ENCODE peak calls at places on chromosomes 7 and 10, in four cellular contexts. One of them, this sample, is unnamed.

GRCh38 chr10:62108768-62109430 is 159.7 kb downstream of the RTKN2 start:
- DNase-seq in endothelial cell of umbilical vein: no peak
- DNase-seq in neural progenitor cell: no peak
- DNase-seq in kidney: no peak
- DNase-seq in this sample: no peak

GRCh38 chr7:95811846-95812445 is 39.6 kb downstream of the DYNC1I1 start:
- DNase-seq in endothelial cell of umbilical vein: no peak
- DNase-seq in neural progenitor cell: no peak
- DNase-seq in kidney: no peak
- DNase-seq in this sample: no peak

GRCh38 chr10:51312817-51313216 is 238.5 kb downstream of the PRKG1 start:
- DNase-seq in endothelial cell of umbilical vein: no peak
- DNase-seq in neural progenitor cell: no peak
- DNase-seq in kidney: no peak
- DNase-seq in this sample: no peak

GRCh38 chr7:106358103-106358663 is 73.4 kb upstream of the NAMPT start:
- DNase-seq in endothelial cell of umbilical vein: no peak
- DNase-seq in neural progenitor cell: no peak
- DNase-seq in kidney: no peak
- DNase-seq in this sample: no peak

GRCh38 chr10:43226441-43226840 is 40.4 kb downstream of the RASGEF1A start:
- DNase-seq in endothelial cell of umbilical vein: no peak
- DNase-seq in neural progenitor cell: no peak
- DNase-seq in kidney: peak; percentile 53
- DNase-seq in this sample: peak; percentile 2

GRCh38 chr10:6543431-6544005 is 36.6 kb downstream of the PRKCQ start:
- DNase-seq in endothelial cell of umbilical vein: no peak
- DNase-seq in neural progenitor cell: no peak
- DNase-seq in kidney: peak; percentile 65
- DNase-seq in this sample: no peak

GRCh38 chr10:119026301-119027110 is 3.0 kb upstream of the NANOS1 start:
- DNase-seq in endothelial cell of umbilical vein: peak; percentile 47
- DNase-seq in neural progenitor cell: no peak
- DNase-seq in kidney: peak; percentile 78
- DNase-seq in this sample: no peak

GRCh38 chr10:126702181-126702580 is 31.7 kb upstream of the C10orf90 start:
- DNase-seq in endothelial cell of umbilical vein: no peak
- DNase-seq in neural progenitor cell: no peak
- DNase-seq in kidney: no peak
- DNase-seq in this sample: no peak

GRCh38 chr7:1755783-1756626 is 85.9 kb downstream of the ELFN1 start:
- DNase-seq in endothelial cell of umbilical vein: no peak
- DNase-seq in neural progenitor cell: no peak
- DNase-seq in kidney: peak; percentile 47
- DNase-seq in this sample: no peak

GRCh38 chr10:49612513-49613159 is 1.2 kb upstream of the CHAT start:
- DNase-seq in endothelial cell of umbilical vein: no peak
- DNase-seq in neural progenitor cell: peak; percentile 86
- DNase-seq in kidney: no peak
- DNase-seq in this sample: no peak
- H3K4me1 ChIP-seq in endothelial cell of umbilical vein: no peaks in the 10 kb centered on the region
- H3K4me1 ChIP-seq in neural progenitor cell: peaks cover 21% of the 10 kb centered on the region
- H3K4me1 ChIP-seq in kidney: peaks cover 14% of the 10 kb centered on the region
- H3K4me1 ChIP-seq in this sample: peaks cover 2% of the 10 kb centered on the region

DNA sequence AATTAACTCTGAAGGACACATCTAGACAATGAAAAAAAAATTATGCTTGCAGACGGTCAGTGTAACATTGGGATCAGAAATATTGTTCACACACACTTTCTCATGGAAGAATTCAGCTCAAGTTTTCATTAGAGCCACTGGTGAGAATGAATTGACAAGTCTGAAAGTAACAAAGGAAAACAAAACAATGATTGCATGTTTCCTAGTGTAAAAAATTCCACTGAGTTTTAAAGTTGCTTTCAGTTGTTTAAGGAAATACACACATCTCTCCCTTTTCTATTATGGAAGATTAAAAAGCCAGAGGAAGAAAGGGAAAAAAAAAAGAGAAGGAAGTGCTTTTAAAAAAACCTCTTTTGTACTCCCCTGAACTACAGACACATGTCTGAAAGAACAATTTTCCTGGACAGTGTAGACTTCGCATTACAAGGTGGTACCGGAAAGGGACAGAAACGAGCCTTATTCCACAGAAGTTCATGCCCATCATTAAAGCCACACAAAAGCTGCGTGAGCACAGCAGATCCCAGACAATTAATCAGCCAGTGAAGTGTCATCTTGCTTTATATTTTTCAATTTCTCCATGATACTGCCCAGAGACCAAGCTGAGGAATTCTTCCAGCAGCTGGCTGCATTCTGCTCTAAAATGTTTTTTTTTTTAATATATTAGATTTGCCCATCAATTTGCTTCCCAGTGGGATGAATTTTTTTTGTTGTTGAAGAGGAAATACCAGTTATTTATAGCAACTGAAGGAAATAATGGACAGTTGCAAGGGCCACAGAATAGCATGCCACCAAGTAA is 294.8 kb downstream of the DOCK4 start:
- DNase-seq in endothelial cell of umbilical vein: peak; percentile 58
- DNase-seq in neural progenitor cell: no peak
- DNase-seq in kidney: no peak
- DNase-seq in this sample: no peak
- TF ChIP-seq CTCF in endothelial cell of umbilical vein: no peak
- TF ChIP-seq CTCF in neural progenitor cell: no peak
- TF ChIP-seq CTCF in kidney: no peak
- TF ChIP-seq CTCF in this sample: no peak

GRCh38 chr7:99384523-99384922 is 10.0 kb downstream of the ARPC1B start:
- DNase-seq in endothelial cell of umbilical vein: no peak
- DNase-seq in neural progenitor cell: no peak
- DNase-seq in kidney: no peak
- DNase-seq in this sample: no peak
- H3K36me3 ChIP-seq in endothelial cell of umbilical vein: peaks cover 27% of the 10 kb centered on the region
- H3K36me3 ChIP-seq in neural progenitor cell: no peaks in the 10 kb centered on the region
- H3K36me3 ChIP-seq in kidney: peaks cover 7% of the 10 kb centered on the region
- H3K36me3 ChIP-seq in this sample: no peaks in the 10 kb centered on the region

DNA sequence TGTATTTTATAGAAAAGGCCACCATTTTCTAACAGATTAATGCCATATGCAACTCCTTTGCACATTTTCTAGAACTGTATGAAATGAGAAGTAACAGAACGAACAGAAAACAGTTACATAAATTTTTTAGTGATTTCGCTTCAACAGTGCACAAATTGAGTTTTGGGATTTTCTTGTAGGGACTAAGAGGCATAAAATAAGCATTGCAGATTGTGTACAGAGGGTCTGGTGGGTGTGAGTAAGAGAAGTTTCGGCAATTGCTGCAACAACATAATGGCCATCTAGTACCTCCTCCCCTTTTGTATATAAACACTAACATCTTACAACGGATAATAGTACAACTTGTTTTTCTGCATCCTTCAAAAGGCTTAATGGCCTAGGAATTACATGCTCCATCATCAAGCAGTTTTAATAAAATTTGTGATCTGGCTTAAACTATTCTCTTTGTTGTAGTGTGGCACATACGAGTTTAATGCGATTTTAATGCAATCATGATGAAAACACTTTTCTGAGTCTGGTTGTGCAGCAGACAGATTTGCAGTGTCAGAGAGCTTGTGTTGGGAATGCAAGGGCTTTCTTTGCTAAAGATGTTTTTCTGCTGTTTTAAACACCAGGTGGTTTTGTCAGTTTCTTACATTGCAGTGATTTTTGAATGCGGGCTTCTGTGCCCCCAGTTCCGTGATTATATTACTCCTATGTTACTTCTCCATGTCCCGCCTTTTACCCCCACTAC is 2.9 kb downstream of the GLCCI1 start:
- DNase-seq in endothelial cell of umbilical vein: no peak
- DNase-seq in neural progenitor cell: no peak
- DNase-seq in kidney: no peak
- DNase-seq in this sample: no peak
- H3K4me1 ChIP-seq in endothelial cell of umbilical vein: peaks cover 10% of the 10 kb centered on the region
- H3K4me1 ChIP-seq in neural progenitor cell: peaks cover 43% of the 10 kb centered on the region
- H3K4me1 ChIP-seq in kidney: no peaks in the 10 kb centered on the region
- H3K4me1 ChIP-seq in this sample: no peaks in the 10 kb centered on the region

GRCh38 chr7:116418524-116418923 is 81.0 kb upstream of the CAV2 start:
- DNase-seq in endothelial cell of umbilical vein: no peak
- DNase-seq in neural progenitor cell: no peak
- DNase-seq in kidney: no peak
- DNase-seq in this sample: no peak

GRCh38 chr7:116423499-116423898 is 76.0 kb upstream of the CAV2 start:
- DNase-seq in endothelial cell of umbilical vein: no peak
- DNase-seq in neural progenitor cell: no peak
- DNase-seq in kidney: no peak
- DNase-seq in this sample: no peak

GRCh38 chr7:116420003-116420402 is 79.5 kb upstream of the CAV2 start:
- DNase-seq in endothelial cell of umbilical vein: no peak
- DNase-seq in neural progenitor cell: no peak
- DNase-seq in kidney: no peak
- DNase-seq in this sample: no peak

GRCh38 chr7:116422651-116423050 is 76.9 kb upstream of the CAV2 start:
- DNase-seq in endothelial cell of umbilical vein: no peak
- DNase-seq in neural progenitor cell: no peak
- DNase-seq in kidney: no peak
- DNase-seq in this sample: no peak

GRCh38 chr7:116421298-116421697 is 78.2 kb upstream of the CAV2 start:
- DNase-seq in endothelial cell of umbilical vein: no peak
- DNase-seq in neural progenitor cell: no peak
- DNase-seq in kidney: no peak
- DNase-seq in this sample: no peak
- TF ChIP-seq CTCF in endothelial cell of umbilical vein: no peak
- TF ChIP-seq CTCF in neural progenitor cell: no peak
- TF ChIP-seq CTCF in kidney: no peak
- TF ChIP-seq CTCF in this sample: no peak